ENCODE peak calls at places on chromosomes 5 and 9, in seven cellular contexts. Y is heart right ventricle, O is adrenal gland, G is cardiac muscle cell, Q is uterus, N is tibial artery, J is left lung. P is an unnamed sample.

GRCh38 chr9:131418143-131419028 is 24.5 kb downstream of the PRRC2B start:
- DNase-seq in Y (no peak), O (peak; percentile 82), G (no peak), Q (no peak), N (no peak), J (peak; percentile 13), P (peak; percentile 71)

GRCh38 chr9:26833792-26834191 is 58.8 kb downstream of the CAAP1 start:
- DNase-seq in Y (no peak), O (no peak), G (no peak), Q (peak; percentile 39), N (no peak), J (no peak), P (no peak)

GRCh38 chr9:26723486-26723885 is 169.1 kb downstream of the CAAP1 start:
- DNase-seq in Y (no peak), O (peak; percentile 33), G (peak; percentile 29), Q (peak; percentile 16), N (no peak), J (no peak), P (no peak)

GRCh38 chr9:87678650-87679355 is 47.1 kb upstream of the CTSL start:
- DNase-seq in Y (peak; percentile 67), O (peak; percentile 72), G (peak; percentile 87), Q (peak; percentile 75), N (peak; percentile 65), J (no peak), P (peak; percentile 48)

GRCh38 chr9:32738501-32739172 is 44.7 kb upstream of the TMEM215 start:
- DNase-seq in Y (no peak), O (no peak), G (no peak), Q (no peak), N (no peak), J (no peak), P (no peak)

GRCh38 chr5:135439426-135440205 is 7.5 kb downstream of the DCANP1 start:
- DNase-seq in Y (no peak), O (no peak), G (no peak), Q (no peak), N (no peak), J (no peak), P (no peak)

GRCh38 chr5:164336276-164336675 is 830.9 kb downstream of the MAT2B start:
- DNase-seq in Y (no peak), O (no peak), G (no peak), Q (no peak), N (no peak), J (no peak), P (no peak)

GRCh38 chr9:85228111-85228855 is 513.5 kb downstream of the AGTPBP1 start:
- DNase-seq in Y (no peak), O (no peak), G (no peak), Q (no peak), N (no peak), J (no peak), P (no peak)

GRCh38 chr9:107620801-107621200 is 131.2 kb upstream of the KLF4 start:
- DNase-seq in Y (no peak), O (peak; percentile 22), G (no peak), Q (peak; percentile 51), N (no peak), J (no peak), P (no peak)

GRCh38 chr5:80139573-80139972 is 104.4 kb downstream of the THBS4 start:
- DNase-seq in Y (no peak), O (no peak), G (no peak), Q (no peak), N (no peak), J (no peak), P (no peak)

GRCh38 chr9:33139421-33140228 is 27.5 kb downstream of the B4GALT1 start:
- DNase-seq in Y (peak; percentile 86), O (peak; percentile 97), G (peak; percentile 98), Q (peak; percentile 76), N (peak; percentile 84), J (peak; percentile 75), P (peak; percentile 51)

GRCh38 chr5:140488914-140489313 is 58.5 kb upstream of the EIF4EBP3 start:
- DNase-seq in Y (no peak), O (peak; percentile 62), G (no peak), Q (no peak), N (no peak), J (no peak), P (no peak)

GRCh38 chr5:96023518-96023917 is 61.9 kb upstream of the ELL2 start:
- DNase-seq in Y (no peak), O (no peak), G (peak; percentile 76), Q (no peak), N (no peak), J (no peak), P (no peak)

GRCh38 chr5:168047043-168047668 is 244.3 kb upstream of the WWC1 start:
- DNase-seq in Y (peak; percentile 58), O (peak; percentile 24), G (peak; percentile 55), Q (no peak), N (no peak), J (no peak), P (no peak)

GRCh38 chr9:21408817-21409216 is at the start of gene IFNA8:
- DNase-seq in Y (no peak), O (no peak), G (no peak), Q (no peak), N (no peak), J (no peak), P (no peak)

GRCh38 chr9:21415492-21416267 is 6.8 kb downstream of the IFNA8 start:
- DNase-seq in Y (no peak), O (no peak), G (no peak), Q (no peak), N (no peak), J (no peak), P (no peak)

GRCh38 chr9:21414220-21414940 is 5.5 kb downstream of the IFNA8 start:
- DNase-seq in Y (no peak), O (no peak), G (no peak), Q (no peak), N (no peak), J (no peak), P (no peak)

GRCh38 chr9:21412109-21412508 is 3.2 kb downstream of the IFNA8 start:
- DNase-seq in Y (no peak), O (no peak), G (no peak), Q (no peak), N (no peak), J (no peak), P (no peak)

DNA sequence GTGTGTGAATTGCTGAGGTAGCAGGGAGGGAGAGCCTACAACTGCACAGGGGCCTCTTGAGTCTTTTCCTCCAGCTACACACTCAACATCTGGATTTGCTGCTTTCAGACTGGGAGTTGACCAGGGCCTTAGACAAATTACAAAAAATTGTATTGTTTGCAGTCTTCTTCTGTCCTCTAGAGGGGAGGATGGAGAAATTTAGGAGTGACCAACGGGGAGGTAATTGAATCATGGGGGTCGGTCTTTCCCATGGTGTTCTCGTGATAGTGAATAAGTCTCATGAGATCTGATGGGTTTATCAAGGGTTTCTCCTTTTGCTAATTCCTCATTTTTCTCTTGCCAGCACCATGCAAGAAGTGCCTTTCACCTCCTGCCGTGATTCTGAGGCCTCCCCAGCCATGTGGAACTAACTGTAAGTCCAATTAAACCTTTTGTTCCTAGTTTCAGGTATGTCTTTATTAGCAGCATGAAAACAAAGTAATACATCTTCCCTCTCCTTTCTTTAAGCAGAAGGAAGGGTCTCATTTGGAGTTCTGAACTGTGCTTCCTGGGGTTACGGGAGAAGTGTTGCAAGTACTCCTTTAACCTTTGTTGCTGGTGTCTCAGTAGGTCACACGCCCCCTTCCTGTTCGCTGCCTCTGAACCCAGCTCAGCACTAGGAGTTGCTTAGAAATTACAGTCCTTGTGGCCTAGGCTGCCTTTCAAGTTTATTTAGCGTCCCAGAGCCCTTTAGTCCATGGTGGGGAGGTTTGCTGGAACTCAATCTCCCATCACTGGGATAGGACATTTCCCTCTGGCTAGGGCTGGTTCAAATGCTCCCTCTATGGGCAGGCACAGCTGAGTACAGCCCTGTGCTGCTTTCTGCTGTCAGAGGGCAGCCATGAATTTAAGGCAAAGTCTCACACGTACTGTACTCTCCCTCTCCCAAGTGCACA is 4.4 kb downstream of the IFNA8 start:
- DNase-seq in Y (no peak), O (no peak), G (no peak), Q (no peak), N (no peak), J (no peak), P (no peak)
- TF ChIP-seq CTCF in Y (peak; percentile 31), O (peak; percentile 16), G (peak; percentile 35), Q (no peak), N (no peak), J (no peak), P (no peak)

GRCh38 chr5:14450055-14450524 is 131.5 kb upstream of the OTULINL start:
- DNase-seq in Y (peak; percentile 70), O (peak; percentile 30), G (peak; percentile 96), Q (peak; percentile 77), N (peak; percentile 85), J (no peak), P (no peak)

GRCh38 chr5:14449052-14449661 is 132.4 kb upstream of the OTULINL start:
- DNase-seq in Y (no peak), O (peak; percentile 41), G (peak; percentile 90), Q (peak; percentile 69), N (no peak), J (no peak), P (no peak)

GRCh38 chr5:14453486-14453885 is 128.1 kb upstream of the OTULINL start:
- DNase-seq in Y (no peak), O (no peak), G (no peak), Q (no peak), N (no peak), J (no peak), P (no peak)

GRCh38 chr5:14452685-14453084 is 128.9 kb upstream of the OTULINL start:
- DNase-seq in Y (no peak), O (no peak), G (peak; percentile 29), Q (peak; percentile 41), N (no peak), J (no peak), P (no peak)

GRCh38 chr5:14451866-14452265 is 129.7 kb upstream of the OTULINL start:
- DNase-seq in Y (no peak), O (peak; percentile 18), G (no peak), Q (no peak), N (no peak), J (no peak), P (no peak)
- H3K4me1 ChIP-seq in Y (peaks cover 22% of the 10 kb centered on the region), O (no peaks in the 10 kb centered on the region), G (peaks cover 6% of the 10 kb centered on the region), Q (peaks cover 13% of the 10 kb centered on the region), N (no peaks in the 10 kb centered on the region), J (peaks cover 9% of the 10 kb centered on the region), P (no peaks in the 10 kb centered on the region)

GRCh38 chr5:100854594-100854993 is 48.5 kb downstream of the ST8SIA4 start:
- DNase-seq in Y (no peak), O (no peak), G (no peak), Q (no peak), N (no peak), J (no peak), P (no peak)

GRCh38 chr5:100852051-100852450 is 51.0 kb downstream of the ST8SIA4 start:
- DNase-seq in Y (no peak), O (no peak), G (no peak), Q (no peak), N (no peak), J (no peak), P (no peak)

GRCh38 chr5:100855295-100855694 is 47.8 kb downstream of the ST8SIA4 start:
- DNase-seq in Y (no peak), O (no peak), G (no peak), Q (no peak), N (no peak), J (no peak), P (no peak)

GRCh38 chr5:100852988-100853449 is 50.1 kb downstream of the ST8SIA4 start:
- DNase-seq in Y (no peak), O (no peak), G (no peak), Q (no peak), N (no peak), J (no peak), P (no peak)

GRCh38 chr5:100853582-100853981 is 49.5 kb downstream of the ST8SIA4 start:
- DNase-seq in Y (no peak), O (no peak), G (no peak), Q (no peak), N (no peak), J (no peak), P (no peak)
- TF ChIP-seq CTCF in Y (no peak), O (no peak), G (no peak), Q (no peak), N (no peak), J (no peak), P (no peak)

GRCh38 chr5:57696005-57696755 is 213.6 kb upstream of the ACTBL2 start:
- DNase-seq in Y (no peak), O (no peak), G (no peak), Q (no peak), N (no peak), J (no peak), P (no peak)
- H3K4me1 ChIP-seq in Y (peaks cover 22% of the 10 kb centered on the region), O (peaks cover 15% of the 10 kb centered on the region), G (peaks cover 40% of the 10 kb centered on the region), Q (no peaks in the 10 kb centered on the region), N (no peaks in the 10 kb centered on the region), J (peaks cover 7% of the 10 kb centered on the region), P (no peaks in the 10 kb centered on the region)

P was measured in pancreas.